ENCODE peak calls at places on chromosomes 16 and 17, in four cellular contexts. T is adrenal gland; Q is endodermal cell; N is CD8-positive, alpha-beta T cell. K is an unnamed sample.

GRCh38 chr17:21452377-21453143 is 76.4 kb downstream of the KCNJ12 start:
- DNase-seq in T (peak), Q (peak), N (no peak), K (peak)

GRCh38 chr17:51128089-51128488 is 7.4 kb upstream of the SPAG9 start:
- DNase-seq in T (no peak), Q (peak), N (no peak), K (no peak)

GRCh38 chr16:79261461-79261860 is 339.1 kb downstream of the MAF start:
- DNase-seq in T (peak), Q (peak), N (no peak), K (no peak)

GRCh38 chr17:56367381-56367780 is 214.1 kb downstream of the ANKFN1 start:
- DNase-seq in T (no peak), Q (peak), N (no peak), K (no peak)

GRCh38 chr17:6427284-6427781 is 7.6 kb downstream of the AIPL1 start:
- DNase-seq in T (no peak), Q (no peak), N (no peak), K (no peak)

GRCh38 chr16:23391381-23392222 is 61.4 kb downstream of the COG7 start:
- DNase-seq in T (no peak), Q (no peak), N (no peak), K (no peak)

GRCh38 chr17:65297384-65297783 is 160.2 kb downstream of the RGS9 start:
- DNase-seq in T (no peak), Q (no peak), N (no peak), K (no peak)

GRCh38 chr17:49571764-49572163 is 3.9 kb upstream of the NXPH3 start:
- DNase-seq in T (no peak), Q (no peak), N (no peak), K (no peak)

GRCh38 chr16:27264151-27264550 is 4.4 kb downstream of the NSMCE1 start:
- DNase-seq in T (peak), Q (no peak), N (no peak), K (peak)

GRCh38 chr17:19415311-19415710 is 4.3 kb downstream of the RNF112 start:
- DNase-seq in T (no peak), Q (peak), N (no peak), K (no peak)

GRCh38 chr16:87032554-87032953 is 284.6 kb downstream of the C16orf95 start:
- DNase-seq in T (no peak), Q (no peak), N (no peak), K (no peak)

GRCh38 chr17:6558932-6559752 is 2.8 kb upstream of the PITPNM3 start:
- DNase-seq in T (peak), Q (no peak), N (no peak), K (no peak)

GRCh38 chr17:45043268-45043681 is 8.2 kb downstream of the DCAKD start:
- DNase-seq in T (peak), Q (no peak), N (no peak), K (no peak)

GRCh38 chr16:70756071-70756470 is 44.9 kb downstream of the VAC14 start:
- DNase-seq in T (no peak), Q (no peak), N (no peak), K (no peak)

GRCh38 chr17:28938552-28938951 is 12.8 kb downstream of the PHF12 start:
- DNase-seq in T (no peak), Q (no peak), N (no peak), K (no peak)

GRCh38 chr16:89786474-89787364 is 29.7 kb downstream of the FANCA start:
- DNase-seq in T (no peak), Q (no peak), N (no peak), K (no peak)

GRCh38 chr16:65725156-65725845 is 603.4 kb upstream of the CDH11 start:
- DNase-seq in T (no peak), Q (no peak), N (no peak), K (no peak)

GRCh38 chr17:50332196-50332595 is 13.7 kb upstream of the XYLT2 start:
- DNase-seq in T (peak), Q (no peak), N (no peak), K (no peak)

GRCh38 chr16:89723279-89724250 is 2.2 kb downstream of the ZNF276 start:
- DNase-seq in T (no peak), Q (no peak), N (peak), K (no peak)

GRCh38 chr17:63819131-63819530 is 8.1 kb upstream of the PSMC5 start:
- DNase-seq in T (no peak), Q (no peak), N (no peak), K (no peak)

GRCh38 chr17:64547354-64547753 is 40.6 kb downstream of the CEP95 start:
- DNase-seq in T (no peak), Q (peak), N (no peak), K (no peak)

GRCh38 chr17:44909681-44910144 is 5.6 kb downstream of the GFAP start:
- DNase-seq in T (no peak), Q (peak), N (no peak), K (peak)

GRCh38 chr16:81733295-81733694 is 45.8 kb upstream of the PLCG2 start:
- DNase-seq in T (no peak), Q (no peak), N (no peak), K (no peak)

GRCh38 chr16:56475226-56475625 is 23.9 kb downstream of the OGFOD1 start:
- DNase-seq in T (no peak), Q (peak), N (no peak), K (no peak)

GRCh38 chr16:56480776-56481467 is 29.6 kb downstream of the OGFOD1 start:
- DNase-seq in T (no peak), Q (no peak), N (no peak), K (no peak)

GRCh38 chr16:56479469-56479868 is 28.1 kb downstream of the OGFOD1 start:
- DNase-seq in T (no peak), Q (peak), N (no peak), K (no peak)

GRCh38 chr16:56478228-56479049 is 27.1 kb downstream of the OGFOD1 start:
- DNase-seq in T (no peak), Q (no peak), N (no peak), K (no peak)

GRCh38 chr16:56477096-56477878 is 25.9 kb downstream of the OGFOD1 start:
- DNase-seq in T (peak), Q (no peak), N (no peak), K (peak)
- H3K27ac ChIP-seq in T (peak), Q (no peak), N (no peak), K (peak)

GRCh38 chr17:43324205-43324893 is 74.4 kb upstream of the ARL4D start:
- DNase-seq in T (no peak), Q (peak), N (no peak), K (no peak)
- TF ChIP-seq CTCF in T (peak), Q (peak), N (no peak), K (no peak)

DNA sequence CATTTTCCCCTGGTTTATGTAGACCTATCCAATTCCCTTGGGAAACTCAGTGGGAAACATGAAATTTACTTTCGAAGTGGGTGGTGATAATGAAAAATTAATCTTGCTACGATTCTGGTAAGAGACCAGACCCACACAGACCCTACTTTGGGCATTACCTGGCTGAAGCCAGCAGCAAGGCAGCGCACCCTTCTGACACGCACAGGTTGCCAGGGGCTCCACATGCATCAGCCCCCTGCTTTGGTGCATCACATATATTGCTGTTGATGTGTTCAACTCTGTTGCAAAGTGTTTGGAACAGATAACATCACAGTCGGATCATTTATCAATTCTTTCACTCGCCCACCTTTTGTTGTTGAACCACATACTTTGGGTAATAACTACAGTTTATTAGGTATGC is 26.6 kb downstream of the SMARCE1 start:
- DNase-seq in T (no peak), Q (no peak), N (no peak), K (no peak)
- H3K27ac ChIP-seq in T (no peak), Q (no peak), N (no peak), K (no peak)

GRCh38 chr16:1972490-1972877 is 631 bp downstream of the TBL3 start:
- DNase-seq in T (no peak), Q (no peak), N (no peak), K (no peak)

GRCh38 chr16:1968146-1968953 is 1.7 kb downstream of the RNF151 start:
- DNase-seq in T (no peak), Q (no peak), N (no peak), K (no peak)

GRCh38 chr16:1974157-1975070 is 2.6 kb downstream of the TBL3 start:
- DNase-seq in T (no peak), Q (no peak), N (no peak), K (no peak)

GRCh38 chr16:1973461-1974156 is 1.8 kb downstream of the TBL3 start:
- DNase-seq in T (no peak), Q (no peak), N (no peak), K (no peak)

GRCh38 chr16:1971678-1972489 is at the start of gene TBL3:
- DNase-seq in T (peak), Q (peak), N (peak), K (peak)
- TF ChIP-seq CTCF in T (no peak), Q (no peak), N (no peak), K (no peak)

DNA sequence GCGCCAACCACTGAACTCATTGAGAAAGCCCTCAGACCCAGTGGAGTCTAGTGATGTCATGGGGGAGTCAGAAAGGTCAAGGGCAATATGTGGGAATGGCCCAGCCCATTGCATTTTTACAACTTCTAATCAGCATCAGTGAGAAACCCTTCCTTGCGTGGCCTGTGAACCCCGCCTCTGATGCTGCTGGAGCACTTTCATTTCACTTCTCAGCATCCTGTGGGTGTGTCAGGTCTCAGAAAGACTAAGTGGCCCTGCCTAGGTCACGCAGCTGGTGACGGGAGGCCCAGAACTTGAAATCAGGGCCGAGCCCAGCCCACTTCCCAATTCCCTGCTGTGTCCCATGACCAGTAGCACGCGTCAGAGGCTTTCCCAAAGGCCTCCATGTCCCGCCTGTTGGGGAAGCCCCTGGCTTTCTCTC is 6.1 kb downstream of the DNAI2 start:
- DNase-seq in T (no peak), Q (no peak), N (peak), K (no peak)
- H3K27ac ChIP-seq in T (no peak), Q (no peak), N (peak), K (no peak)

DNA sequence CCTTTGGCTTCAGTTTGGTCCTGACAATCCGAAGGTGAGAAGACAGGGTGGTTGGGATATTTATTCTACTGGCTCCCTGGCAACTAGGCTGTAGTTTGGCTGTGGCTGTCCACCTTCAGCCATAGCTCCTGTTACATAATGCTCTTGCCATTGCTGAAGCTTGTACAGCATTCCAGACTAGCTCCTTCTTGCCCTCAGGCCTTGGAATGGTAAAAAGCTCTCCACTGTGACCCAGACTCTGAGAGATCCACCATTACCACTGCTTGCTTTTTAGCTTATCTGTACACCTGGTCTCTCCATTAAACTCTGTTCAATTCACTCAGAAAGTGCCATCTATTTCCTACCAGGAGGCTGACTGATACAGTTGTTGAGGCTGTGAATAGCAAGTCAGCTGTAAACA is 231.8 kb upstream of the MON1B start:
- DNase-seq in T (no peak), Q (no peak), N (no peak), K (no peak)
- TF ChIP-seq CTCF in T (no peak), Q (no peak), N (no peak), K (no peak)

GRCh38 chr17:80501739-80502577 is 25.6 kb upstream of the NPTX1 start:
- DNase-seq in T (no peak), Q (no peak), N (no peak), K (peak)
- H3K27ac ChIP-seq in T (no peak), Q (no peak), N (no peak), K (peak)

GRCh38 chr17:3724373-3725077 is 822 bp downstream of the HASPIN start:
- DNase-seq in T (no peak), Q (no peak), N (no peak), K (no peak)

GRCh38 chr17:3723188-3723555 is 531 bp upstream of the HASPIN start:
- DNase-seq in T (no peak), Q (no peak), N (no peak), K (no peak)

GRCh38 chr17:3727041-3727440 is 3.3 kb downstream of the HASPIN start:
- DNase-seq in T (no peak), Q (no peak), N (no peak), K (no peak)

GRCh38 chr17:3722716-3723115 is 987 bp upstream of the HASPIN start:
- DNase-seq in T (no peak), Q (no peak), N (no peak), K (no peak)

GRCh38 chr17:3723556-3724372 is at the start of gene HASPIN:
- DNase-seq in T (peak), Q (peak), N (peak), K (peak)
- TF ChIP-seq CTCF in T (peak), Q (peak), N (no peak), K (no peak)

GRCh38 chr16:1172651-1173050 is 19.7 kb downstream of the CACNA1H start:
- DNase-seq in T (no peak), Q (no peak), N (no peak), K (no peak)

GRCh38 chr16:1175566-1176279 is 22.8 kb downstream of the CACNA1H start:
- DNase-seq in T (no peak), Q (no peak), N (no peak), K (no peak)

GRCh38 chr16:1173778-1174451 is 21.0 kb downstream of the CACNA1H start:
- DNase-seq in T (no peak), Q (no peak), N (no peak), K (no peak)

GRCh38 chr16:1176280-1176897 is 23.5 kb downstream of the CACNA1H start:
- DNase-seq in T (no peak), Q (no peak), N (no peak), K (no peak)

DNA sequence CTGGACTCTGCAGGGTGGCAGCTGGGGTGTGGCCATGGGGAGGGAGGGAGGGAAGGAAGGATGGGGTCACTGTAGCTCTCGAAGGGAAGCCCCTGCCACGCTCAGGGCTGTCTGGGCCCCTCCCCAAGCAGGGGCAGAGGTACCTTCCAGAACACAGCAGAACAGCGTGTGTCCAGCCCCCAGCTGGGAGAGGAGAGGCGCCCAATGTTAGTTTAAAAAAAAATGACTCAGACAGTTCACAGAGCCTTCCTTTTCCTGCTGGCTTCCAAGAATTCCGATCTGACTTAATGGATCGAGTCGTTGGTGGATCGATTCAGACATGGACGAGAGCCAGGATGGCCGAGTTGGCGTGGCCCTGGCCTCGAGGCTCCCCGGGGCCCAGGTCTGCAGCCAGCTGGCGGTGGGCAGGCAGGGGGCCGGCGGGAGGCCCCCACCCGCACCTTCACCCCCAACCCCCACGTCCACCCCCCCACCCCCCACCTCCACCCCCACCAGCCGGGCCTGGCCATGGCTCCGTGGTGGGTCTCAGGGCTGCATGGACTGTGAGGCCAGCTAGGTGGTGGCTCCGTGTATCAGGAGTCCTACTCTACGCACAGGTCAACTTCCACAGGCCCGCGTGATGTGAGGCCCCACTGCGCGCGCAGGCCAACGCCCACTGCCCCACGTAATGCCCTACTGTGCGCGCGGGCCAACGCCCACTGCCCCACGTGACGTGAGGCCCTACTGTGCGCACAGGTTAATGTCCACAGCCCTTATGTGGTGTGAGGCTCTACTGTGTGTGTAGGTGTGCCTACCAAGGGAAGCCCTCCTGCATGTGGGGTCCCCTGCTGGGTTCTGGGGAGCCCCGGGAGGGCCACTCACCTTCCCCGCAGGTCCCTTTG is 21.8 kb downstream of the CACNA1H start:
- DNase-seq in T (no peak), Q (no peak), N (no peak), K (no peak)
- H3K27ac ChIP-seq in T (peak), Q (no peak), N (no peak), K (no peak)

GRCh38 chr17:79115487-79115886 is 40.9 kb downstream of the ENGASE start:
- DNase-seq in T (no peak), Q (no peak), N (no peak), K (no peak)
- TF ChIP-seq CTCF in T (no peak), Q (no peak), N (no peak), K (no peak)